ENCODE peak calls at places on chromosomes 16 and 17, in four cellular contexts. N is effector memory CD4-positive, alpha-beta T cell; R is NCI-H2081; V is brain microvascular endothelial cell. L is an unnamed sample.

GRCh38 chr16:69859105-69859969 is 91.8 kb upstream of the CLEC18A start:
- DNase-seq in N (no peak), R (no peak), V (no peak), L (peak; percentile 44)

GRCh38 chr16:72172105-72173034 is at the start of gene PMFBP1:
- DNase-seq in N (no peak), R (no peak), V (peak; percentile 99), L (no peak)

GRCh38 chr17:44909681-44910144 is 5.6 kb downstream of the GFAP start:
- DNase-seq in N (no peak), R (no peak), V (peak; percentile 61), L (no peak)

GRCh38 chr16:77788196-77789084 is at the start of gene VAT1L:
- DNase-seq in N (no peak), R (no peak), V (peak; percentile 46), L (no peak)

GRCh38 chr17:78412403-78412802 is 34.0 kb downstream of the PGS1 start:
- DNase-seq in N (no peak), R (no peak), V (peak; percentile 28), L (no peak)

GRCh38 chr17:19731626-19732025 is 15.2 kb upstream of the SLC47A2 start:
- DNase-seq in N (no peak), R (no peak), V (no peak), L (no peak)

GRCh38 chr16:17773698-17774101 is 302.9 kb upstream of the XYLT1 start:
- DNase-seq in N (no peak), R (no peak), V (peak; percentile 90), L (no peak)

GRCh38 chr16:9372934-9373890 is 281.8 kb downstream of the HAPSTR1 start:
- DNase-seq in N (no peak), R (no peak), V (no peak), L (no peak)

GRCh38 chr16:4306439-4307214 is 9.2 kb upstream of the GLIS2 start:
- DNase-seq in N (peak; percentile 53), R (peak; percentile 42), V (no peak), L (no peak)